ENCODE peak calls at places on chromosomes 6 and 20, in seven cellular contexts. L is small intestine, W is PC-3, K is cardiac muscle cell, J is fibroblast of lung, M is cardiac fibroblast, S is heart right ventricle. O is an unnamed sample.

GRCh38 chr6:89254569-89254968 is 37.4 kb upstream of the GABRR1 start:
- DNase-seq in L (no peak), K (peak; percentile 13), W (peak; percentile 11), S (no peak), M (peak; percentile 60), J (no peak), O (no peak)

GRCh38 chr6:41371461-41371991 is 36.1 kb downstream of the NCR2 start:
- DNase-seq in M (peak; percentile 58), W (no peak), L (peak; percentile 63), K (peak; percentile 66), J (peak; percentile 40), S (peak; percentile 50), O (no peak)

GRCh38 chr20:1267161-1267560 is 1.1 kb downstream of the SNPH start:
- DNase-seq in S (no peak), L (no peak), J (no peak), W (no peak), M (no peak), K (no peak), O (no peak)

GRCh38 chr20:45959126-45959525 is 12.9 kb downstream of the ZNF335 start:
- DNase-seq in W (no peak), S (no peak), J (no peak), M (no peak), L (no peak), K (no peak), O (no peak)

GRCh38 chr6:139369068-139369467 is 5.4 kb downstream of the CITED2 start:
- DNase-seq in L (no peak), J (no peak), W (no peak), M (no peak), K (peak; percentile 7), S (no peak), O (no peak)

GRCh38 chr6:80259113-80259512 is 152.6 kb downstream of the BCKDHB start:
- DNase-seq in L (no peak), K (no peak), J (no peak), S (no peak), M (no peak), W (no peak), O (no peak)

GRCh38 chr6:13445005-13445743 is 42.2 kb downstream of the GFOD1 start:
- DNase-seq in S (peak; percentile 56), W (no peak), K (peak; percentile 79), L (peak; percentile 69), M (peak; percentile 61), J (peak; percentile 63), O (peak; percentile 54)

GRCh38 chr20:63387917-63388316 is 26.8 kb upstream of the CHRNA4 start:
- DNase-seq in M (no peak), L (no peak), S (no peak), W (no peak), J (no peak), K (no peak), O (no peak)

GRCh38 chr20:25197173-25197869 is 1.8 kb downstream of the ENTPD6 start:
- DNase-seq in W (peak; percentile 25), S (no peak), L (peak; percentile 43), K (no peak), J (no peak), M (no peak), O (no peak)
- H3K4me3 ChIP-seq in W (peak overlapping the region; percentile 86), S (peak overlapping the region; percentile 91), L (no peak overlapping the region), K (no peak overlapping the region), J (no peak overlapping the region), M (no peak overlapping the region), O (peak overlapping the region; percentile 71)

GRCh38 chr6:32501016-32501415 is 29.1 kb downstream of the HLA-DRB5 start:
- DNase-seq in M (no peak), L (no peak), K (peak; percentile 8), W (no peak), J (no peak), S (no peak), O (no peak)
- H3K4me3 ChIP-seq in M (no peak overlapping the region), L (no peak overlapping the region), K (no peak overlapping the region), W (no peak overlapping the region), J (no peak overlapping the region), S (no peak overlapping the region), O (no peak overlapping the region)

GRCh38 chr20:32036716-32037355 is 15.2 kb upstream of the HCK start:
- DNase-seq in S (no peak), M (peak; percentile 32), W (no peak), L (no peak), J (peak; percentile 62), K (peak; percentile 38), O (no peak)
- H3K4me3 ChIP-seq in S (no peak overlapping the region), M (no peak overlapping the region), W (no peak overlapping the region), L (no peak overlapping the region), J (no peak overlapping the region), K (no peak overlapping the region), O (no peak overlapping the region)

DNA sequence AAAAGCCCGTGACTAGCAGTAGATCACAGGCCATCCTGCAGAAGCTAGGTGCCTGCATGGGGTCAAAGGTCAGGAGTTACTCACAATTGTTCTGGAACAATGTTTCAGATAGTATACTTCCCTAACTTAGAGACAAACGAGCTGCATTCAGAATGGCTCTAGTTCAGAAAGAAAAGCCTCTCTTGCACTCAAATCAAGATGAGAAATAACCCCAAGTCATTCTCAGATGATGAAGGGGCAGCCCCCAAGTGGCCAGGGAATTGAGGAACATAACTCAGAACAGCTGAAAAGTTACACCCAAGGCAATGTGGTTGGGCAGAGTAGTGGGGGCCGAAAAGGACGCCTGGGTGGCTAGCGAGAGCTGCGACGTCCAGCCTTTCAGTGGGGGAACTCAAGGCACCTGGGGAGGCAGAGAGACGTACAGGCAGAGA is 27.8 kb downstream of the FYN start:
- DNase-seq in M (peak; percentile 38), W (no peak), J (no peak), L (peak; percentile 34), K (no peak), S (no peak), O (no peak)
- H3K4me3 ChIP-seq in M (no peak overlapping the region), W (no peak overlapping the region), J (no peak overlapping the region), L (no peak overlapping the region), K (no peak overlapping the region), S (no peak overlapping the region), O (no peak overlapping the region)